ENCODE peak calls at places on chromosomes 4 and X, in eight cellular contexts. Q is nephron progenitor cell; I is glomerular endothelial cell; F is GM10248; D is naive thymus-derived CD4-positive, alpha-beta T cell; A is GM04503; L is AG08396; R is posterior cingulate gyrus. B is an unnamed sample.

GRCh38 chrX:42704454-42704853 is 73.5 kb downstream of the PPP1R2C start:
- DNase-seq in Q (no peak), R (no peak), F (no peak), L (no peak), A (no peak), D (no peak), I (no peak), B (no peak)

GRCh38 chr4:178198691-178199090 is 756.5 kb upstream of the AGA start:
- DNase-seq in Q (no peak), I (no peak), A (no peak), R (no peak), F (no peak), D (no peak), L (no peak), B (no peak)

GRCh38 chr4:114272226-114272625 is 292.8 kb upstream of the ARSJ start:
- DNase-seq in F (no peak), L (peak), D (no peak), A (peak), R (no peak), Q (no peak), I (peak), B (no peak)

GRCh38 chrX:1534321-1535168 is 2.4 kb downstream of the P2RY8 start:
- DNase-seq in A (no peak), L (no peak), I (no peak), Q (peak), F (peak), D (no peak), R (no peak), B (no peak)

GRCh38 chr4:57094482-57095223 is 15.5 kb downstream of the IGFBP7 start:
- DNase-seq in D (no peak), L (peak), A (no peak), F (no peak), I (no peak), Q (no peak), R (no peak), B (no peak)

GRCh38 chrX:1322393-1322792 is 14.2 kb upstream of the IL3RA start:
- DNase-seq in A (no peak), D (no peak), I (no peak), L (no peak), R (no peak), F (no peak), Q (no peak), B (peak)

GRCh38 chr4:183430317-183430986 is 14.0 kb upstream of the CDKN2AIP start:
- DNase-seq in R (no peak), A (no peak), D (no peak), L (no peak), F (no peak), Q (no peak), I (no peak), B (no peak)

GRCh38 chr4:72319596-72319995 is 249.4 kb downstream of the ADAMTS3 start:
- DNase-seq in I (no peak), A (peak), R (no peak), L (no peak), D (no peak), F (no peak), Q (no peak), B (no peak)

GRCh38 chr4:111649308-111649707 is 495.9 kb upstream of the FAM241A start:
- DNase-seq in R (no peak), I (no peak), A (no peak), L (no peak), D (no peak), Q (no peak), F (no peak), B (no peak)

GRCh38 chr4:7630559-7631287 is 196.0 kb upstream of the PSAPL1 start:
- DNase-seq in L (peak), Q (no peak), F (no peak), I (peak), A (peak), R (peak), D (no peak), B (no peak)

GRCh38 chr4:139654516-139654915 is 11.1 kb upstream of the MGST2 start:
- DNase-seq in F (no peak), D (no peak), R (no peak), L (no peak), I (no peak), Q (no peak), A (no peak), B (no peak)

B was measured in HL-60.